ENCODE peak calls at places on chromosomes 11 and 22, in five cellular contexts. One of them, this sample, is unnamed.
A peak's percentile ranks its signal among the peaks of the same experiment; 100 is the strongest.

GRCh38 chr11:74731301-74732094 is at the start of gene CHRDL2:
- DNase-seq in renal cortical epithelial cell: no peak
- DNase-seq in CD8-positive, alpha-beta T cell: no peak
- DNase-seq in effector memory CD8-positive, alpha-beta T cell: no peak
- DNase-seq in HEK293T: no peak
- DNase-seq in this sample: no peak

GRCh38 chr11:63023851-63024648 is 8.4 kb upstream of the SLC22A8 start:
- DNase-seq in renal cortical epithelial cell: peak; percentile 43
- DNase-seq in CD8-positive, alpha-beta T cell: peak; percentile 91
- DNase-seq in effector memory CD8-positive, alpha-beta T cell: peak; percentile 80
- DNase-seq in HEK293T: peak; percentile 86
- DNase-seq in this sample: peak; percentile 50

GRCh38 chr11:117913736-117914397 is 15.3 kb downstream of the TMPRSS13 start:
- DNase-seq in renal cortical epithelial cell: no peak
- DNase-seq in CD8-positive, alpha-beta T cell: no peak
- DNase-seq in effector memory CD8-positive, alpha-beta T cell: no peak
- DNase-seq in HEK293T: no peak
- DNase-seq in this sample: no peak

GRCh38 chr11:9662273-9662672 is 1.6 kb upstream of the SWAP70 start:
- DNase-seq in renal cortical epithelial cell: peak; percentile 81
- DNase-seq in CD8-positive, alpha-beta T cell: no peak
- DNase-seq in effector memory CD8-positive, alpha-beta T cell: no peak
- DNase-seq in HEK293T: no peak
- DNase-seq in this sample: no peak

GRCh38 chr11:78259777-78260470 is 71.2 kb downstream of the USP35 start:
- DNase-seq in renal cortical epithelial cell: no peak
- DNase-seq in CD8-positive, alpha-beta T cell: no peak
- DNase-seq in effector memory CD8-positive, alpha-beta T cell: no peak
- DNase-seq in HEK293T: no peak
- DNase-seq in this sample: no peak

GRCh38 chr11:112581747-112582146 is 321.1 kb upstream of the PLET1 start:
- DNase-seq in renal cortical epithelial cell: no peak
- DNase-seq in CD8-positive, alpha-beta T cell: no peak
- DNase-seq in effector memory CD8-positive, alpha-beta T cell: no peak
- DNase-seq in HEK293T: no peak
- DNase-seq in this sample: no peak

GRCh38 chr22:40631925-40632324 is 4.6 kb downstream of the MRTFA start:
- DNase-seq in renal cortical epithelial cell: peak; percentile 79
- DNase-seq in CD8-positive, alpha-beta T cell: no peak
- DNase-seq in effector memory CD8-positive, alpha-beta T cell: no peak
- DNase-seq in HEK293T: no peak
- DNase-seq in this sample: no peak

GRCh38 chr11:69398529-69399492 is 82.7 kb upstream of the LINC01488 start:
- DNase-seq in renal cortical epithelial cell: peak; percentile 76
- DNase-seq in CD8-positive, alpha-beta T cell: no peak
- DNase-seq in effector memory CD8-positive, alpha-beta T cell: no peak
- DNase-seq in HEK293T: no peak
- DNase-seq in this sample: no peak

GRCh38 chr22:38305481-38306448 is 11.5 kb downstream of the CSNK1E start:
- DNase-seq in renal cortical epithelial cell: peak; percentile 93
- DNase-seq in CD8-positive, alpha-beta T cell: no peak
- DNase-seq in effector memory CD8-positive, alpha-beta T cell: peak; percentile 27
- DNase-seq in HEK293T: no peak
- DNase-seq in this sample: no peak

GRCh38 chr22:38068641-38069371 is 11.6 kb downstream of the PICK1 start:
- DNase-seq in renal cortical epithelial cell: no peak
- DNase-seq in CD8-positive, alpha-beta T cell: no peak
- DNase-seq in effector memory CD8-positive, alpha-beta T cell: no peak
- DNase-seq in HEK293T: no peak
- DNase-seq in this sample: no peak

GRCh38 chr11:131688056-131688693 is 317.8 kb downstream of the NTM start:
- DNase-seq in renal cortical epithelial cell: no peak
- DNase-seq in CD8-positive, alpha-beta T cell: no peak
- DNase-seq in effector memory CD8-positive, alpha-beta T cell: no peak
- DNase-seq in HEK293T: peak; percentile 84
- DNase-seq in this sample: no peak

GRCh38 chr11:117565709-117566108 is 231.3 kb downstream of the DSCAML1 start:
- DNase-seq in renal cortical epithelial cell: no peak
- DNase-seq in CD8-positive, alpha-beta T cell: no peak
- DNase-seq in effector memory CD8-positive, alpha-beta T cell: no peak
- DNase-seq in HEK293T: no peak
- DNase-seq in this sample: no peak

GRCh38 chr11:112837162-112837826 is 123.9 kb upstream of the NCAM1 start:
- DNase-seq in renal cortical epithelial cell: no peak
- DNase-seq in CD8-positive, alpha-beta T cell: no peak
- DNase-seq in effector memory CD8-positive, alpha-beta T cell: no peak
- DNase-seq in HEK293T: no peak
- DNase-seq in this sample: no peak

GRCh38 chr11:74896311-74896710 is 52.6 kb downstream of the XRRA1 start:
- DNase-seq in renal cortical epithelial cell: peak; percentile 32
- DNase-seq in CD8-positive, alpha-beta T cell: no peak
- DNase-seq in effector memory CD8-positive, alpha-beta T cell: no peak
- DNase-seq in HEK293T: no peak
- DNase-seq in this sample: no peak

GRCh38 chr22:30486118-30486517 is 14.3 kb upstream of the SEC14L3 start:
- DNase-seq in renal cortical epithelial cell: no peak
- DNase-seq in CD8-positive, alpha-beta T cell: no peak
- DNase-seq in effector memory CD8-positive, alpha-beta T cell: no peak
- DNase-seq in HEK293T: no peak
- DNase-seq in this sample: no peak

GRCh38 chr11:12079726-12080556 is 30.4 kb upstream of the MICAL2 start:
- DNase-seq in renal cortical epithelial cell: peak; percentile 100
- DNase-seq in CD8-positive, alpha-beta T cell: no peak
- DNase-seq in effector memory CD8-positive, alpha-beta T cell: no peak
- DNase-seq in HEK293T: no peak
- DNase-seq in this sample: peak; percentile 77

GRCh38 chr22:31615940-31616314 is 46.1 kb downstream of the PISD start:
- DNase-seq in renal cortical epithelial cell: no peak
- DNase-seq in CD8-positive, alpha-beta T cell: no peak
- DNase-seq in effector memory CD8-positive, alpha-beta T cell: no peak
- DNase-seq in HEK293T: no peak
- DNase-seq in this sample: no peak

This sample was measured in fibroblast of the conjunctiva.